ENCODE peak calls at places on chromosomes 16 and 17, in eight cellular contexts. Q is H9, L is right atrium auricular region, V is BJ, M is upper lobe of right lung, G is bronchial epithelial cell, W is prostate gland, H is psoas muscle. X is an unnamed sample. For H3K27me3, the result is how much of the 10 kb centered on the place peaks cover.

GRCh38 chr16:67805718-67806427 is 487 bp downstream of the RANBP10 start:
- DNase-seq in Q (no peak), L (no peak), V (no peak), M (peak), G (no peak), W (no peak), H (peak), X (peak)

GRCh38 chr17:70295732-70296131 is 126.4 kb downstream of the KCNJ2 start:
- DNase-seq in Q (no peak), L (no peak), V (no peak), M (no peak), G (no peak), W (no peak), H (no peak), X (no peak)

GRCh38 chr17:46167826-46168569 is 25.2 kb downstream of the KANSL1 start:
- DNase-seq in Q (no peak), L (no peak), V (peak), M (no peak), G (peak), W (no peak), H (no peak), X (no peak)

GRCh38 chr17:76382803-76383644 is 1.4 kb upstream of the SPHK1 start:
- DNase-seq in Q (peak), L (no peak), V (no peak), M (peak), G (peak), W (peak), H (no peak), X (peak)

GRCh38 chr16:58332997-58333700 is 38.3 kb upstream of the PRSS54 start:
- DNase-seq in Q (peak), L (no peak), V (no peak), M (no peak), G (no peak), W (no peak), H (no peak), X (no peak)

GRCh38 chr17:35713069-35713728 is 18.2 kb upstream of the RASL10B start:
- DNase-seq in Q (no peak), L (no peak), V (peak), M (no peak), G (no peak), W (no peak), H (no peak), X (peak)

GRCh38 chr16:81586421-81586820 is 141.8 kb downstream of the CMIP start:
- DNase-seq in Q (no peak), L (no peak), V (no peak), M (no peak), G (no peak), W (no peak), H (no peak), X (no peak)

GRCh38 chr16:74455619-74456289 is 34.5 kb upstream of the CLEC18B start:
- DNase-seq in Q (no peak), L (no peak), V (no peak), M (no peak), G (peak), W (no peak), H (no peak), X (no peak)

GRCh38 chr17:38444151-38444550 is 15.9 kb downstream of the ARHGAP23 start:
- DNase-seq in Q (peak), L (peak), V (no peak), M (peak), G (peak), W (peak), H (peak), X (peak)

GRCh38 chr17:16273499-16273898 is 56.5 kb downstream of the PIGL start:
- DNase-seq in Q (no peak), L (no peak), V (no peak), M (no peak), G (peak), W (no peak), H (no peak), X (no peak)

GRCh38 chr17:79614248-79614647 is 3.4 kb upstream of the RBFOX3 start:
- DNase-seq in Q (no peak), L (no peak), V (no peak), M (no peak), G (no peak), W (no peak), H (no peak), X (peak)

GRCh38 chr17:57557363-57557762 is 187.7 kb downstream of the CCDC182 start:
- DNase-seq in Q (no peak), L (no peak), V (no peak), M (no peak), G (peak), W (no peak), H (no peak), X (no peak)

GRCh38 chr17:8785547-8786412 is 13.4 kb downstream of the MFSD6L start:
- DNase-seq in Q (peak), L (peak), V (peak), M (peak), G (peak), W (peak), H (peak), X (peak)

DNA sequence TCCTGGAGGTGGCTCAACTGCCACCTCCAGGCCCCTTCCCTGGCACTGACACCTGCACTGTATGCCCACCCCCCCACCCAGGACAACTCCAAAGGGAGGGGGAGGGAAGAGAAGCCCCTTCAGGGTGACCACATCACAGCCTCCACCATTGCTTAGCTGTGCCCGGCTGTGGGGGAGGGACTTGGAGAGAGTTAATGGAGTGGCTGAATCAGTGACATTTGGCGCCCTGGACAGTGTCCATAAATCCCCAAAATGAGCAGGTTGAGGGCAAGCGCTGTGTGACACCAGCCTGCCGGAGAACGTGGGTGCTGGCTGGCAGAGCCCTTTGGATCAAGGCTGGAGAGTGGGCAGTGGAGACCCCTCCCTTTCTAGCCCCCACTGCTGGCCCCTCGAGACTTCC is 883 bp downstream of the USH1G start:
- DNase-seq in Q (peak), L (no peak), V (no peak), M (no peak), G (no peak), W (no peak), H (no peak), X (no peak)
- H3K27me3 ChIP-seq in Q (under half), L (under half), V (under half), M (half or more), G (under half), W (under half), H (half or more), X (under half)

GRCh38 chr16:27083861-27084261 is 17.1 kb downstream of the C16orf82 start:
- DNase-seq in Q (peak), L (no peak), V (no peak), M (peak), G (no peak), W (no peak), H (no peak), X (no peak)

GRCh38 chr16:27084296-27085065 is 17.8 kb downstream of the C16orf82 start:
- DNase-seq in Q (no peak), L (no peak), V (no peak), M (no peak), G (no peak), W (no peak), H (no peak), X (no peak)

GRCh38 chr16:27085182-27085581 is 18.5 kb downstream of the C16orf82 start:
- DNase-seq in Q (no peak), L (no peak), V (no peak), M (no peak), G (no peak), W (no peak), H (no peak), X (no peak)

GRCh38 chr16:27080870-27081269 is 14.1 kb downstream of the C16orf82 start:
- DNase-seq in Q (peak), L (no peak), V (no peak), M (no peak), G (no peak), W (no peak), H (no peak), X (no peak)
- TF ChIP-seq CTCF in Q (peak), L (peak), V (peak), M (peak), G (no peak), W (no peak), H (peak), X (no peak)

GRCh38 chr17:49545811-49546545 is 29.7 kb upstream of the NXPH3 start:
- DNase-seq in Q (peak), L (no peak), V (no peak), M (no peak), G (no peak), W (no peak), H (no peak), X (no peak)
- H3K27me3 ChIP-seq in Q (under half), L (under half), V (under half), M (under half), G (under half), W (under half), H (under half), X (under half)

DNA sequence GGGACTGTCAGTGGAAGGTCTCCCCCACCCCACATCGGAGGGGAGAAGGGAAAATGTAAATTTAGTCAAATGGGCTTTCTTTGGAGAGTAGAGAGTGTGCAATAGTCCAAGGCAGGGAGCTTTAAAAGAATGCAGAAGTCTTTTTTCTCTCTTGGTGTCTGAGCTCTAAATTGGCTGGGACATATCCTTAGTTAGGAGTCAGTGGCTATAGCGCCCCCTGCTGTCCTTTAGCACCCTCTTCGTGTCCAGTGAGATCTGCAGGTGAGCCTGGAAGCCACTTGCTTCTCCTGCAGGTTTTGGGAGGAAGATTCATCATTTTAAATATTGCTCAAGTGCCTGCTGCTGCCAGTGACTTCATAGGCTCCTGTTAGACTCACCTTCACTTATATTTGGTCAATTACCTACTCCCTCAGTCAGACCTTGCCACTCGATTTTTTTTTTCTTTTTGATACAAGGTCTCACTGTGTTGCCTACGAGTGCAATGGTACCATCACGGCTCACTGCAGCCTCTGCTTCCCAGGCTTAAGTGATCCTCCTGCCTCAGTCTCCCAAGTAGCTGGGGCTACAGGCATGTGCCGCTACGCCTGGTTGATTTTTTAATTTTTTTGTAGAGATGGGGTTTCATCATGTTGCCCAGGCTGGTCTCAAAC is 174.8 kb downstream of the PRKCB start:
- DNase-seq in Q (peak), L (peak), V (peak), M (peak), G (peak), W (peak), H (peak), X (peak)
- TF ChIP-seq CTCF in Q (peak), L (peak), V (peak), M (peak), G (peak), W (peak), H (peak), X (peak)

DNA sequence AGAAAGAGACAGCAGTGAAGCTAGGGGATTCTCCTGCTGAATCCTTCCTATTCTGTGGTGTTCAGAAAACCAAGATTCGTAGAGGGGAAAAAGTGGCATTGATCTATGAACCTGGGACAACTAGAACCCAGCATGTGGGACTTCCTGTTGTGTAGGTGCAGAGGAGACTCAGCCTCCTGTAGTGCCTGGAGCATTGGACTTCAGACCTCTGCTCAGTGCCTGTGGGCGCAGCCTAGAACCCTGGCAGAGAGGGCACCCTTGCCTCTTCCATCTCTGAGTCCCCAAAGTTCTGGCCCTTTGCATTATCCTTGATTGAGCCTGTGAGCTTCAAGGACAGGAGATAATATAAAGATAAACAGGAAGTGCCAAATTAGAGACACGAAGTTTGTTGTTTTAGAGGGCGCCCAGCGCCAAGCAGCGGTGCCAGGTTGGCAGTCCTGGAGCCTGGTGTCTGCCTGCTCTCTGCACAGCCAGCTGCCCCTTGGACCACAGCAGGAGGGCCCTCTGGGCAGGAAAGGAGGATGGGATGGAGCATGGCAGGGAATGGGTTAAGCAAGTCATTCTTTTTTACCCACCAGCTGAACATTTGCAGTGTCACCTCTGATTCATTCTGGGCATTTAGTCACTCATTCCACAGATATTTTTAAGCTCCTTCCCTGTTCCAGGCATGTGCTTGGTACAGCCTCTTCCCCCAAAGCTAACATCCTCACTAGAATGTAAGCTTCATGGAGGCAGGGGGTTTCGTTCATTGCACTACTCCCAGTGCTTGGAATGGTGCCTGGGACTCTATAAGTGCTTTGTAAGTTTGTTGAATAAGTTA is 11.9 kb upstream of the SP6 start:
- DNase-seq in Q (no peak), L (no peak), V (peak), M (no peak), G (peak), W (no peak), H (no peak), X (no peak)
- H3K27me3 ChIP-seq in Q (under half), L (under half), V (under half), M (under half), G (under half), W (under half), H (under half), X (under half)

GRCh38 chr16:4868046-4868445 is 20.8 kb downstream of the UBN1 start:
- DNase-seq in Q (no peak), L (no peak), V (no peak), M (no peak), G (no peak), W (no peak), H (no peak), X (no peak)
- TF ChIP-seq CTCF in Q (no peak), L (no peak), V (no peak), M (no peak), G (no peak), W (no peak), H (no peak), X (no peak)

GRCh38 chr16:3038256-3038655 is 1.5 kb upstream of the BICDL2 start:
- DNase-seq in Q (peak), L (no peak), V (no peak), M (peak), G (peak), W (peak), H (no peak), X (peak)
- H3K27me3 ChIP-seq in Q (under half), L (under half), V (under half), M (half or more), G (under half), W (under half), H (half or more), X (under half)

GRCh38 chr16:62036101-62036806 is at the start of gene CDH8:
- DNase-seq in Q (peak), L (no peak), V (no peak), M (peak), G (no peak), W (no peak), H (no peak), X (no peak)

GRCh38 chr16:62036807-62037135 is 533 bp upstream of the CDH8 start:
- DNase-seq in Q (no peak), L (no peak), V (no peak), M (no peak), G (no peak), W (no peak), H (no peak), X (no peak)

GRCh38 chr16:62038225-62038624 is 2.0 kb upstream of the CDH8 start:
- DNase-seq in Q (no peak), L (no peak), V (no peak), M (no peak), G (peak), W (no peak), H (no peak), X (no peak)

GRCh38 chr16:62038646-62039045 is 2.4 kb upstream of the CDH8 start:
- DNase-seq in Q (no peak), L (no peak), V (no peak), M (no peak), G (no peak), W (no peak), H (no peak), X (no peak)

DNA sequence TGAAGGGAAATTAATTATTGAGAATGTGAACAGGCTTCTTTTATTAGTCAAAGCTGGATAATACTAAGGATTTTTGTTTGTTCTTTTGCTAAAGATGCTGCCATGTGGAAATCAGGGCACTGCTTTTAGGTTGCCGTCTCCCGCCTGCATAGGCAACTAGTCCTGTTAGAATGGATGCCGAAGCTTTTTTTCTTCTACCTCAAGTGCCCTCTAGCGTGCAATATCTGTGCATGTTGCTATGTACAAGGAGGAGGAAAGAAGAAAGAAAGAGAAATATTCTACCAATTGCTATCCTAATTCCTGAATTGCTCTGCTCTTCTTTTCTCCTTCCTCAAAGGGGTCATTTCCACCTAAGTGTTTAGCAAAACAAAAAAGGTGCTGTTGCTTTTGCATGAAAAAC is 5.2 kb upstream of the CDH8 start:
- DNase-seq in Q (peak), L (no peak), V (no peak), M (no peak), G (peak), W (no peak), H (no peak), X (no peak)
- TF ChIP-seq CTCF in Q (peak), L (peak), V (peak), M (peak), G (peak), W (no peak), H (no peak), X (no peak)

X was measured in pancreas.